ENCODE peak calls at places on chromosomes 4 and X, in nine cellular contexts. Z is tibial nerve, M is esophagus muscularis mucosa, V is upper lobe of left lung, E is tibial artery, U is cardiac muscle cell, Q is K562, R is HCT116, N is IMR-90. D is an unnamed sample. For H3K4me1, the result is how much of the 10 kb centered on the place peaks cover.

GRCh38 chr4:80365928-80366327 is 30.4 kb downstream of the CFAP299 start:
- DNase-seq in R (peak), M (no peak), V (peak), Z (peak), Q (peak), N (peak), E (no peak), U (peak), D (no peak)

GRCh38 chrX:46831620-46832327 is 5.1 kb upstream of the RP2 start:
- DNase-seq in N (peak), U (no peak), Q (no peak), E (no peak), M (no peak), V (no peak), Z (no peak), R (no peak), D (no peak)

GRCh38 chr4:4845027-4845426 is 14.4 kb upstream of the MSX1 start:
- DNase-seq in R (no peak), M (no peak), Q (no peak), V (no peak), N (no peak), U (no peak), E (no peak), Z (no peak), D (no peak)

GRCh38 chr4:155657169-155657568 is 9.5 kb upstream of the GUCY1A1 start:
- DNase-seq in V (no peak), Q (no peak), N (no peak), M (no peak), Z (no peak), R (no peak), E (no peak), U (no peak), D (no peak)

GRCh38 chr4:96205143-96205542 is 365.2 kb downstream of the PDHA2 start:
- DNase-seq in Q (no peak), R (no peak), E (no peak), V (no peak), M (no peak), N (no peak), U (no peak), Z (no peak), D (no peak)

GRCh38 chrX:125005863-125006262 is 313.8 kb upstream of the TEX13C start:
- DNase-seq in E (no peak), N (no peak), Z (no peak), M (no peak), V (no peak), R (no peak), U (no peak), Q (no peak), D (no peak)

GRCh38 chr4:81405900-81406401 is 65.8 kb downstream of the RASGEF1B start:
- DNase-seq in E (no peak), M (no peak), U (peak), Q (peak), V (no peak), R (peak), N (peak), Z (peak), D (no peak)

GRCh38 chr4:153448003-153448731 is 18.0 kb upstream of the TMEM131L start:
- DNase-seq in Z (no peak), V (no peak), U (no peak), R (no peak), N (peak), Q (no peak), M (no peak), E (no peak), D (no peak)

GRCh38 chrX:69299271-69299670 is 134.0 kb upstream of the PJA1 start:
- DNase-seq in R (no peak), N (no peak), E (no peak), M (no peak), Z (no peak), U (peak), V (no peak), Q (no peak), D (no peak)

GRCh38 chr4:1221155-1221870 is 27.6 kb downstream of the CTBP1 start:
- DNase-seq in R (no peak), V (no peak), Z (no peak), E (no peak), N (no peak), M (no peak), Q (no peak), U (no peak), D (no peak)

GRCh38 chr4:23885943-23886590 is 3.8 kb downstream of the PPARGC1A start:
- DNase-seq in V (no peak), M (peak), N (no peak), U (no peak), E (no peak), Q (no peak), Z (no peak), R (no peak), D (no peak)

GRCh38 chrX:121260568-121261240 is 213.3 kb downstream of the GLUD2 start:
- DNase-seq in U (no peak), E (no peak), Z (no peak), Q (no peak), N (no peak), V (no peak), R (no peak), M (no peak), D (no peak)

GRCh38 chr4:99462875-99463464 is 27.8 kb upstream of the ADH7 start:
- DNase-seq in Q (peak), E (peak), Z (peak), U (peak), M (no peak), R (peak), N (peak), V (peak), D (no peak)

GRCh38 chr4:123811763-123812390 is 415.3 kb downstream of the SPRY1 start:
- DNase-seq in M (no peak), Q (no peak), U (no peak), V (no peak), E (no peak), Z (no peak), R (no peak), N (no peak), D (no peak)

GRCh38 chrX:106608016-106608415 is 3.8 kb upstream of the RADX start:
- DNase-seq in M (no peak), N (no peak), V (peak), U (no peak), Q (no peak), E (no peak), Z (no peak), R (no peak), D (no peak)

GRCh38 chr4:25313194-25313895 is 771 bp downstream of the ZCCHC4 start:
- DNase-seq in Q (no peak), R (no peak), E (no peak), Z (no peak), N (no peak), M (no peak), V (no peak), U (no peak), D (no peak)

GRCh38 chr4:22456291-22456690 is 59.6 kb downstream of the ADGRA3 start:
- DNase-seq in Z (no peak), V (no peak), Q (no peak), E (no peak), U (no peak), R (no peak), M (no peak), N (no peak), D (no peak)

GRCh38 chrX:154516655-154517100 is 646 bp upstream of the FAM3A start:
- DNase-seq in R (no peak), U (peak), Q (no peak), N (peak), E (peak), M (no peak), V (no peak), Z (peak), D (no peak)
- H3K4me3 ChIP-seq in R (peak), U (peak), Q (peak), N (peak), E (peak), M (peak), V (peak), Z (peak), D (peak)

DNA sequence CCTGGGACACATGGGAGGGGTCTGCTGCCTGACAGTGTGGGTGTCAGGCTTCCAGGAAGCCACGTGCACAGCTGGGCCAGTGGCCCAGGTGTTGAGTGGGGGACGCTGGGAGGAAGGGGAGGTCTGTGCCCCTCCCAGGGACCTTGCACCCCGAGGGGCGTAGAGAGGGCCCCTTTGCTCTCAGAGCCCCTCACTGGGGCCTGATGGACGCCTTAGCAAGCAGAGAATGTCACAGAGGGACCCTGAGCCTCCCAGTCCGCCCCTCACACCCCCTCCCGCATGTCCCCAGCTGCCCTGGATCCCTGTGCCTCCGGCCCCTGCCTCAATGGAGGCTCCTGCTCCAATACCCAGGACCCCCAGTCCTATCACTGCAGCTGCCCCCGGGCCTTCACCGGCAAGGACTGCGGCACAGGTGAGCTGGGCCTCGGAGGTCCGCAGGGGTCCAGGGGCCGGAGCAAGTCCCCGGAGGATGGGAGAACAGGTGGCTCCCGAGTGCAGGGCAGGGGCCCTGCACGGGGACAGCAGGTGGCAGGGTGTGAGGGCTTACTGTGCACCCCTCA is 2.1 kb downstream of the HGFAC start:
- DNase-seq in Q (no peak), M (no peak), N (no peak), Z (no peak), R (no peak), U (no peak), V (no peak), E (no peak), D (no peak)
- TF ChIP-seq CTCF in Q (no peak), M (no peak), N (no peak), Z (no peak), R (no peak), U (no peak), V (no peak), E (no peak), D (no peak)

GRCh38 chrX:148928803-148929202 is 428.4 kb downstream of the AFF2 start:
- DNase-seq in N (peak), M (no peak), R (no peak), V (no peak), Q (no peak), Z (no peak), E (no peak), U (no peak), D (no peak)

GRCh38 chrX:148930330-148930729 is 429.9 kb downstream of the AFF2 start:
- DNase-seq in E (no peak), V (no peak), U (no peak), Z (no peak), Q (no peak), R (no peak), M (no peak), N (no peak), D (no peak)

GRCh38 chrX:148933881-148934280 is 433.5 kb downstream of the AFF2 start:
- DNase-seq in Q (no peak), E (no peak), R (no peak), Z (no peak), M (no peak), U (no peak), N (no peak), V (no peak), D (no peak)

GRCh38 chrX:148929686-148930085 is 429.3 kb downstream of the AFF2 start:
- DNase-seq in U (no peak), Z (no peak), V (no peak), E (no peak), M (no peak), N (peak), Q (no peak), R (no peak), D (no peak)
- H3K4me1 ChIP-seq in U (under half), Z (under half), V (under half), E (under half), M (under half), N (under half), Q (under half), R (under half), D (under half)

DNA sequence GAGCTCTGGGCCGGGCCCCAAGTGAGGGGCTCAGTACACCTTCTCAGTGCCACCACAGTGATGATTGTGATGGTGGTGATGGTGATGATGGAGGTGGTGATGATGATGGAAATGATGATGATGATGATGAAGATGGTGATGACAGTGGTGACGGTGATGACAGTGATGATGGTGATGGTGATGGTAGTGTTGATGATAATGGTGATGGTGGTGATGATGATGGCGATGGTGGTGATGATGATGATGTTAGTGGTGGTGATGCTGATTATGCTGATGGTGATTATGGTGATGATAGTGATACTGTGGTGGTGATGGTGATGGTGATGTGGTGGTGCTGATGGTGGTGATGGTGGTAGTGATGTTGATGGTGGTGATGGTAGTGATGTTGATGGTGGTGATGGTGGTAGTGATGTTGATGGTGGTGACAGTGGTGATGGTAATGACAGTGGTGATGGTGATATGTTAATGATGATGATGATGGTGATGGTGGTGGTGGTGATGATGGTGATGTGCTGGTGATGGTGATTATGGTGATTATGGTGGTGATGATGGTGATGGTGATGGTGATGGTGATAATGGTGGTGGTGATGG is 29.9 kb downstream of the HMX1 start:
- DNase-seq in R (no peak), U (no peak), V (no peak), N (no peak), Q (no peak), Z (no peak), E (peak), M (no peak), D (no peak)
- H3K4me3 ChIP-seq in R (no peak), U (no peak), V (no peak), N (no peak), Q (no peak), Z (no peak), E (no peak), M (no peak), D (no peak)

GRCh38 chr4:2497324-2497723 is 28.4 kb downstream of the RNF4 start:
- DNase-seq in N (no peak), M (no peak), E (no peak), Q (no peak), R (no peak), V (no peak), U (no peak), Z (no peak), D (no peak)
- TF ChIP-seq CTCF in N (no peak), M (no peak), E (no peak), Q (no peak), R (no peak), V (no peak), U (no peak), Z (no peak), D (no peak)

DNA sequence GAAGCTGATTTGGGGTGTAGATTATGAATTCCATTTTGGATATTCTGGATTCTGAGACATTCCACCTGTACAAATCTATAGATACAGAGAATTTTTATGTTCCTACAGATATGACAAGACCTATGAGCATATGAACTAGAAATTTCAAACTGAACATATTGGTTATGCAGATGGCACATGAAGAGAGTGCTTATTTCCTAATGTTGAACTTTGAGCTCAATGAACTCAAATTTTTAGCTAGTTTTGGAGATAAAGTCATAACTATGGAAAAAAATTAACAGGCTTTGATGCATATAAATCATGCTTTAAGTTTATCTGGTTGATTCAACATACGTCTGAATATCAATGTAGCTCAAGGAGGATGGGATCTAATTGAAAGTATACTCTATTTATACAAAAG is 8.9 kb downstream of the CHIC2 start:
- DNase-seq in E (no peak), N (no peak), R (no peak), V (no peak), U (no peak), M (no peak), Z (no peak), Q (no peak), D (no peak)
- H3K4me1 ChIP-seq in E (half or more), N (under half), R (under half), V (under half), U (under half), M (under half), Z (under half), Q (under half), D (under half)

GRCh38 chrX:141180851-141181250 is 3.9 kb upstream of the LDOC1 start:
- DNase-seq in R (no peak), Z (no peak), Q (no peak), U (no peak), V (no peak), E (no peak), M (no peak), N (no peak), D (no peak)

GRCh38 chrX:141176586-141177451 is at the start of gene LDOC1:
- DNase-seq in E (peak), M (peak), Z (peak), R (no peak), Q (peak), V (peak), N (peak), U (peak), D (peak)

DNA sequence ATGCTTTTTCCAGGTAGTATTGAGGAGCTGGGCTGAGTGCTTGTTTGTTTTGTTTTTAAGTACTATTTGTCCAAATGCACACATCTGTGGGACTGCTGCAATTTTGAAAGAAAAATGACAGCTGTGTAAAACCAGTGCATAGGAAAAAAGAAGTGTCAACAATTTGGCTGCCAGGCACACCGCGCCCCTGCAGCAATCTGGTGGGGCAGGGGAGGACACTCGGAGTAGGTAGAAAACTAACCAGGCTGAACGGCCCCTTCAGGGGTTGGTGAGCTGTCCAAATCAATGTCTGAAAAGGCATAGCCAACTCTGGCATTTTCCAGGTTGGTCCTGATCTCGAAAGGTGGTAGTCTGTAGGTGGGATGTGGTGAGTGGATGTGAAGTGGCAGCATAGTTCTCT is 1.1 kb downstream of the LDOC1 start:
- DNase-seq in Z (no peak), M (no peak), R (no peak), U (no peak), N (no peak), Q (no peak), V (no peak), E (no peak), D (no peak)
- H3K4me3 ChIP-seq in Z (no peak), M (peak), R (no peak), U (no peak), N (peak), Q (no peak), V (peak), E (peak), D (peak)

GRCh38 chr4:152107736-152108500 is 347.1 kb upstream of the GATB start:
- DNase-seq in R (no peak), Z (no peak), U (no peak), V (no peak), Q (no peak), N (no peak), M (peak), E (no peak), D (no peak)

GRCh38 chr4:152104286-152104685 is 343.5 kb upstream of the GATB start:
- DNase-seq in U (no peak), V (no peak), N (no peak), M (peak), Z (no peak), R (no peak), E (no peak), Q (no peak), D (no peak)

GRCh38 chr4:152106113-152106763 is 345.4 kb upstream of the GATB start:
- DNase-seq in M (peak), Q (peak), N (peak), U (no peak), V (peak), E (peak), Z (peak), R (peak), D (peak)

GRCh38 chr4:152104846-152105462 is 344.1 kb upstream of the GATB start:
- DNase-seq in N (no peak), Z (no peak), E (no peak), M (peak), R (no peak), V (no peak), Q (no peak), U (no peak), D (no peak)

GRCh38 chr4:152106781-152107321 is 346.0 kb upstream of the GATB start:
- DNase-seq in R (no peak), M (peak), N (no peak), Z (no peak), E (no peak), Q (no peak), V (no peak), U (no peak), D (no peak)
- TF ChIP-seq CTCF in R (no peak), M (no peak), N (no peak), Z (no peak), E (no peak), Q (no peak), V (no peak), U (no peak), D (no peak)

DNA sequence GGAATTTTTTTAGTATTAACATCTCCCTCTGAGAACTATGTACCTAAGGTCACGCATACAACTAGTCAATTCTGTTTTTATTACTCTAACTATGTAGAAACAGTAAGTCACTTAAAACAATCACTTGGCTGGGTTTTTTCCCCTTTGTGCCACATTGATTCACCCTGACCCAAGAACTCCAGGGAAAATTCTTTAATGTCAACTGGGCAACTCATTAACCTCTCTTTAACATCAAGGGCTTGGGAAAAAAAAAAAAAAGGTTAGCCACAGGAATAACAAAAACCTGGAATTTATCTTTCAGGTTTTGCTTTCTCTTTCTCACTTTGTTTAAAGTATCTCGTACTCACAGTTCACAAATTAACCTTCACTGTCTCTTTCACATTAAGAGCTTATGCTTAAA is 8.1 kb downstream of the RPL9 start:
- DNase-seq in E (no peak), N (no peak), U (no peak), R (no peak), V (no peak), Q (no peak), M (no peak), Z (no peak), D (no peak)
- H3K4me1 ChIP-seq in E (under half), N (under half), U (under half), R (under half), V (under half), Q (under half), M (under half), Z (under half), D (under half)